ENCODE peak calls at places on chromosomes 16 and 17, in eight cellular contexts. B, Q, W, U, F, N, K and D are unnamed samples.

GRCh38 chr17:63040816-63041215 is 74.8 kb downstream of the TANC2 start:
- DNase-seq in W (no peak), B (no peak), K (no peak), U (no peak), F (no peak), Q (no peak), N (no peak), D (no peak)

GRCh38 chr17:382644-383533 is 30.3 kb upstream of the RPH3AL start:
- DNase-seq in K (no peak), B (no peak), N (peak; percentile 83), W (no peak), F (no peak), U (no peak), Q (no peak), D (peak; percentile 54)

GRCh38 chr16:28990375-28991040 is 5.7 kb downstream of the LAT start:
- DNase-seq in F (no peak), K (no peak), W (no peak), N (no peak), Q (no peak), B (no peak), U (no peak), D (no peak)

GRCh38 chr17:37576281-37576680 is 32.9 kb downstream of the SYNRG start:
- DNase-seq in F (no peak), N (peak; percentile 5), Q (no peak), K (no peak), U (no peak), B (no peak), W (no peak), D (no peak)

GRCh38 chr17:34542700-34543336 is 36.6 kb upstream of the TMEM132E start:
- DNase-seq in N (peak; percentile 32), Q (peak; percentile 79), K (no peak), F (no peak), U (peak; percentile 50), B (no peak), W (peak; percentile 52), D (peak; percentile 8)

GRCh38 chr17:81437221-81437651 is 42.0 kb downstream of the BAHCC1 start:
- DNase-seq in U (no peak), W (no peak), K (no peak), F (no peak), N (no peak), B (no peak), Q (no peak), D (no peak)

GRCh38 chr16:6096931-6097665 is 999.5 kb upstream of the EEF2KMT start:
- DNase-seq in K (no peak), U (no peak), F (no peak), N (no peak), W (no peak), B (no peak), Q (no peak), D (no peak)

GRCh38 chr17:33974276-33974675 is 280.8 kb upstream of the CCL2 start:
- DNase-seq in N (no peak), U (no peak), B (no peak), W (no peak), F (no peak), K (no peak), Q (no peak), D (no peak)

GRCh38 chr17:49223517-49224197 is 6.9 kb downstream of the PHOSPHO1 start:
- DNase-seq in B (no peak), N (peak; percentile 45), U (peak; percentile 43), F (no peak), W (peak; percentile 74), K (peak; percentile 91), Q (peak; percentile 72), D (no peak)

GRCh38 chr17:5585814-5586558 is 1.7 kb upstream of the NLRP1 start:
- DNase-seq in F (no peak), K (no peak), W (no peak), B (no peak), U (no peak), N (peak; percentile 44), Q (peak; percentile 5), D (peak; percentile 25)

GRCh38 chr16:85165781-85166180 is 53.5 kb upstream of the CIBAR2 start:
- DNase-seq in B (no peak), Q (no peak), W (no peak), F (no peak), K (no peak), N (no peak), U (no peak), D (no peak)

GRCh38 chr17:79362086-79362995 is 248.5 kb downstream of the RBFOX3 start:
- DNase-seq in Q (no peak), B (no peak), K (peak; percentile 51), N (no peak), U (no peak), F (no peak), W (no peak), D (no peak)

GRCh38 chr17:15180121-15180561 is 85.0 kb downstream of the PMP22 start:
- DNase-seq in K (no peak), W (no peak), N (no peak), U (no peak), Q (no peak), F (no peak), B (no peak), D (no peak)

GRCh38 chr16:84941916-84942315 is 69.4 kb downstream of the ZDHHC7 start:
- DNase-seq in F (no peak), U (no peak), W (no peak), N (peak; percentile 65), B (no peak), Q (no peak), K (no peak), D (peak; percentile 84)

GRCh38 chr16:81834868-81835267 is 55.8 kb downstream of the PLCG2 start:
- DNase-seq in B (no peak), F (no peak), W (no peak), N (no peak), Q (no peak), K (no peak), U (no peak), D (no peak)

GRCh38 chr16:81830845-81831600 is 51.9 kb downstream of the PLCG2 start:
- DNase-seq in N (no peak), W (no peak), F (no peak), K (no peak), Q (no peak), B (no peak), U (no peak), D (no peak)

GRCh38 chr16:81833751-81834150 is 54.7 kb downstream of the PLCG2 start:
- DNase-seq in Q (no peak), N (no peak), U (no peak), K (no peak), F (no peak), B (no peak), W (no peak), D (no peak)

GRCh38 chr16:81831722-81832126 is 52.6 kb downstream of the PLCG2 start:
- DNase-seq in Q (no peak), F (no peak), B (peak; percentile 48), N (no peak), U (no peak), W (peak; percentile 89), K (peak; percentile 90), D (peak; percentile 12)

GRCh38 chr16:81832801-81833547 is 53.9 kb downstream of the PLCG2 start:
- DNase-seq in W (no peak), B (no peak), U (no peak), N (no peak), Q (no peak), F (no peak), K (no peak), D (no peak)
- H3K4me3 ChIP-seq in W (no peak overlapping the region), B (no peak overlapping the region), U (no peak overlapping the region), N (no peak overlapping the region), Q (no peak overlapping the region), F (no peak overlapping the region), K (no peak overlapping the region), D (no peak overlapping the region)

DNA sequence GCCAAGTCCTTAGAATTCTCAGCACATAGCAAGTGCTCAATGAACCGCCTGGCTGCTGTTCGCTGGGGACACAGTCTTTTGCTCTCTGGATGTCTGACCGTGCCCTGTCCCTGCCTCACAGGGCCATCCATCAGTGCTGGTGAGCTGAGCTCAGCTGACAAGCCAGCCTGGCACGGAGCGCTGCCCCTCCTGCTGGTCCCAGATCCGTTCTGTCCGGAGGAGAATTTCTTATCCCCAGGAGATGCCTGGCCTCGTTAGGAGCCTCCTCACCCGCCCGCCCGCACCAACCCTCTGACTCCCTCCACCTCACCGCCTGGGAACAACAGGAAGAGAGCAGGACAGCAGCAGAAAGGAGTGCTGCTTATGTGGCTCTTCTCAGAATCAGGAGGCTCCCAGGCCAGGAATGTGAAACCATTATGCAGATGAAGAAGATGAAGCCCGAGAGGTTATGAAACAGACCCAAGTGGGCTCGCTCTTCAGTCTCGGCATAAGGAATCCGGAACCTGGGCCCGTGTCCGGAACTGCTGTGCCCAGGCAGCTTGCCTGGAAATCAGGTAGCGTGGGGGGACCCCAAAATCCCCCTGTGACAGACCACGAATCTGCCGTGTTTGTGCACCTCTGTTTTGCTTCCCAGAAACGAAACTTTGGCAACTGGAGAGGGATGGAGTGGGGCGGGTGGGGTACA is 28.8 kb upstream of the RMI2 start:
- DNase-seq in N (peak; percentile 48), Q (no peak), W (no peak), B (no peak), K (no peak), F (no peak), U (no peak), D (no peak)
- H3K4me3 ChIP-seq in N (no peak overlapping the region), Q (no peak overlapping the region), W (no peak overlapping the region), B (no peak overlapping the region), K (no peak overlapping the region), F (no peak overlapping the region), U (no peak overlapping the region), D (no peak overlapping the region)

GRCh38 chr16:47035436-47035835 is 62.0 kb upstream of the DNAJA2 start:
- DNase-seq in F (no peak), K (no peak), N (no peak), B (no peak), W (no peak), U (no peak), Q (no peak), D (no peak)

GRCh38 chr16:47036201-47036600 is 62.7 kb upstream of the DNAJA2 start:
- DNase-seq in U (no peak), W (no peak), N (no peak), K (no peak), B (no peak), Q (no peak), F (no peak), D (no peak)

GRCh38 chr16:47034455-47034854 is 61.0 kb upstream of the DNAJA2 start:
- DNase-seq in K (no peak), N (no peak), Q (no peak), U (no peak), B (no peak), W (no peak), F (no peak), D (no peak)

GRCh38 chr16:47037746-47038458 is 64.4 kb upstream of the DNAJA2 start:
- DNase-seq in Q (peak; percentile 98), N (peak; percentile 74), W (peak; percentile 93), K (peak; percentile 99), U (peak; percentile 79), F (peak; percentile 15), B (peak; percentile 47), D (peak; percentile 68)

DNA sequence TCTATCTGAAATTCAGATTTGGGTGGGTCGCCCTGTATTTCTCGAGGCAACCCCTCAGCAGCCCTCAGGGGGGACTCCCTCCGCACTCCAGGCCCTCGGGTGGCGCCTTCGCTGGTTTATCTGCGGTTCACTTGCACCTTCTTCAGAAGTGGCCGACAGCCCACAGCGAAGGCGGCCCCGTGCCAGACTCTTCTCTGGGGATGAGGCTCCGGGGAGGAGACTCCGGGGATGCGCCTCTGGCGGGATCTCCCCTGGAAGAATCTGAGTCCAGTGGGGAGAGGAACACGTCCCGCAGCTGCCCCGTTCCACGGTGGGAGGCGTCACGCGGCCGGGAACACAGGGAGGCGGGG is 63.9 kb upstream of the DNAJA2 start:
- DNase-seq in N (no peak), K (no peak), Q (no peak), F (no peak), W (no peak), B (no peak), U (no peak), D (no peak)
- H3K4me3 ChIP-seq in N (peak overlapping the region; percentile 69), K (peak overlapping the region; percentile 59), Q (peak overlapping the region; percentile 61), F (peak overlapping the region; percentile 57), W (peak overlapping the region; percentile 63), B (peak overlapping the region; percentile 71), U (peak overlapping the region; percentile 56), D (peak overlapping the region; percentile 71)

GRCh38 chr16:1960665-1961630 is 1.6 kb downstream of the NDUFB10 start:
- DNase-seq in K (no peak), F (no peak), B (no peak), U (no peak), N (peak; percentile 45), W (peak; percentile 39), Q (no peak), D (peak; percentile 28)
- H3K4me3 ChIP-seq in K (no peak overlapping the region), F (peak overlapping the region; percentile 83), B (peak overlapping the region; percentile 63), U (no peak overlapping the region), N (peak overlapping the region; percentile 92), W (peak overlapping the region; percentile 96), Q (peak overlapping the region; percentile 65), D (peak overlapping the region; percentile 82)